ENCODE peak calls at places on chromosomes 2 and 18, in seven cellular contexts. Z is HEK293T, B is HepG2, U is WTC11, F is HCT116, N is GM12878, I is H1. T is an unnamed sample.

GRCh38 chr2:17104454-17104853 is 413.8 kb downstream of the RAD51AP2 start:
- DNase-seq in Z (no peak), B (no peak), F (no peak), N (no peak), I (no peak), U (no peak), T (no peak)

GRCh38 chr2:28004086-28004485 is 113.6 kb downstream of the BABAM2 start:
- DNase-seq in U (no peak), F (no peak), B (no peak), N (no peak), Z (no peak), I (no peak), T (no peak)

GRCh38 chr2:164954954-164955701 is at the start of gene SLC38A11:
- DNase-seq in U (peak; percentile 28), N (no peak), F (no peak), B (no peak), I (peak; percentile 53), Z (no peak), T (no peak)

GRCh38 chr2:206555721-206556120 is 86.6 kb upstream of the FAM237A start:
- DNase-seq in Z (no peak), F (no peak), I (no peak), B (no peak), U (no peak), N (no peak), T (no peak)

GRCh38 chr2:10446631-10447030 is 1.5 kb downstream of the ODC1 start:
- DNase-seq in U (no peak), Z (no peak), I (no peak), F (no peak), N (no peak), B (no peak), T (no peak)

GRCh38 chr2:239098288-239098970 is 250.5 kb downstream of the TWIST2 start:
- DNase-seq in I (no peak), U (no peak), F (no peak), Z (no peak), N (no peak), B (no peak), T (no peak)

GRCh38 chr2:62197609-62198236 is 1.8 kb downstream of the B3GNT2 start:
- DNase-seq in F (no peak), U (peak; percentile 57), N (no peak), B (no peak), Z (peak; percentile 34), I (peak; percentile 62), T (peak; percentile 50)

GRCh38 chr2:168044579-168044978 is 202.8 kb downstream of the STK39 start:
- DNase-seq in Z (no peak), B (no peak), I (no peak), U (no peak), N (no peak), F (no peak), T (no peak)

GRCh38 chr2:73892631-73893329 is at the start of gene ACTG2:
- DNase-seq in N (no peak), I (no peak), B (no peak), U (no peak), F (no peak), Z (no peak), T (no peak)

GRCh38 chr18:48727685-48728084 is 188.9 kb downstream of the CTIF start:
- DNase-seq in F (no peak), U (no peak), I (no peak), N (no peak), B (no peak), Z (no peak), T (no peak)

GRCh38 chr2:128086244-128086643 is 4.8 kb upstream of the UGGT1 start:
- DNase-seq in N (no peak), U (no peak), I (no peak), Z (no peak), B (peak; percentile 49), F (no peak), T (no peak)
- TF ChIP-seq SP1 in N (no peak), U (no peak), I (no peak), Z (no peak), B (no peak), F (no peak), T (no peak)

GRCh38 chr2:240930631-240931318 is 24.6 kb downstream of the CROCC2 start:
- DNase-seq in Z (no peak), U (no peak), B (no peak), F (no peak), N (no peak), I (peak; percentile 40), T (no peak)

GRCh38 chr2:240930096-240930630 is 24.0 kb downstream of the CROCC2 start:
- DNase-seq in N (no peak), F (no peak), Z (no peak), I (peak; percentile 41), B (no peak), U (peak; percentile 7), T (no peak)

GRCh38 chr2:240932001-240932723 is 26.0 kb downstream of the CROCC2 start:
- DNase-seq in B (no peak), Z (no peak), I (peak; percentile 44), F (no peak), N (no peak), U (peak; percentile 7), T (no peak)

GRCh38 chr2:240932724-240933047 is 26.6 kb downstream of the CROCC2 start:
- DNase-seq in N (no peak), Z (no peak), B (no peak), I (no peak), U (peak; percentile 6), F (no peak), T (no peak)

GRCh38 chr2:240931319-240931949 is 25.3 kb downstream of the CROCC2 start:
- DNase-seq in F (no peak), U (no peak), Z (no peak), B (no peak), I (peak; percentile 40), N (no peak), T (no peak)
- TF ChIP-seq SP1 in F (no peak), U (no peak), Z (no peak), B (no peak), I (no peak), N (no peak), T (no peak)

DNA sequence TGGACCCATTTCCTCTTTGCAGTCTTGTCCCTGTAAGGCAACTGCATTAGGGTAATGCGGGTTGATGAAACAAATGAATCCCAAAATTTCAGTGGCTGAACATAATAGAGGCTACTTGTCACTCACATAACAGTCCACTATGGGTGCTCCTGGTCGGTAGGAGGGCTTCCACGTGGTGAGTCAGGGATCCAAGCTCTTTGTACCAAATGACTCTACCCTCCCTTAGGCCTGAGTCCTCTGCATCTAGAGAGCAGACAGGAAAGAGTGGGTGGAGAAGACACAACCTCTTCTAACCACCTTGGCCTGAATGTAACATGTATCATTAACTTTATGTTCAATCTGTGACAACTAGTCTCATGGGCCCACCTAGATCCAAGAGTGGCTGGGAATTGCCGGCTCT is 86.2 kb upstream of the HAAO start:
- DNase-seq in F (no peak), I (no peak), N (peak; percentile 15), Z (no peak), B (no peak), U (no peak), T (no peak)
- TF ChIP-seq SP1 in F (no peak), I (no peak), N (no peak), Z (no peak), B (no peak), U (no peak), T (no peak)

GRCh38 chr2:70743677-70744076 is 24.3 kb downstream of the ADD2 start:
- DNase-seq in Z (no peak), F (no peak), I (no peak), B (no peak), N (no peak), U (no peak), T (peak; percentile 71)
- TF ChIP-seq SP1 in Z (no peak), F (no peak), I (no peak), B (no peak), N (no peak), U (no peak), T (no peak)

GRCh38 chr2:31983762-31984467 is 26.9 kb downstream of the MEMO1 start:
- DNase-seq in B (no peak), N (no peak), Z (no peak), U (no peak), I (no peak), F (no peak), T (no peak)

GRCh38 chr2:31979966-31980365 is 30.8 kb downstream of the MEMO1 start:
- DNase-seq in U (no peak), Z (no peak), B (no peak), F (no peak), I (no peak), N (no peak), T (no peak)

GRCh38 chr2:31978436-31978835 is 32.4 kb downstream of the MEMO1 start:
- DNase-seq in B (no peak), U (no peak), F (no peak), Z (no peak), N (no peak), I (no peak), T (no peak)

GRCh38 chr2:31980674-31981356 is 30.0 kb downstream of the MEMO1 start:
- DNase-seq in I (no peak), U (no peak), N (peak; percentile 76), Z (peak; percentile 30), B (peak; percentile 25), F (no peak), T (peak; percentile 49)

GRCh38 chr2:31978998-31979397 is 31.8 kb downstream of the MEMO1 start:
- DNase-seq in Z (no peak), F (no peak), N (no peak), U (no peak), B (no peak), I (no peak), T (no peak)
- TF ChIP-seq SP1 in Z (no peak), F (no peak), N (no peak), U (no peak), B (no peak), I (no peak), T (no peak)

DNA sequence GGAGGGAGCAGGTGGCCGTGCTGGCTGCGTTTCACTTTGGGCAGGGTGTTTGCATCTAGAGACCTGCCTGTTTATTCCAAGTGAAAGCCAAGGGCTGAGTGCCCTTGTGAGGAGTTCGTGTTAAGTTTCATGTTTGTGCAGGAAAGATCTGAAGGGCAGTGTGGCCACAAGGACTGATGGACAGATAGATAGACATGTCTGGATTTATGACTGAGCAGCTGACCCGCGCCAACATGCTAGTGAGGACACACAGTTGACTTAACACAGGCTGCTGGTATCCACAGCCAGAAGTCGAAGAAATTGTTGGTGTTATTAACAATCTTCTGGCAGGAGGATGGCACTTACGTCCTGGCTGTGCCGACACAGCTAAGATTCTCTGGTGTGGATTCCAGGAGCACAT is 387.6 kb upstream of the TNP1 start:
- DNase-seq in I (no peak), N (no peak), F (no peak), U (no peak), Z (no peak), B (no peak), T (no peak)
- TF ChIP-seq SP1 in I (no peak), N (no peak), F (no peak), U (no peak), Z (no peak), B (no peak), T (no peak)